ENCODE peak calls at places on chromosomes 4 and X, in six cellular contexts. One of them, this sample, is unnamed. For H3K4me1, the result is how much of the 10 kb centered on the place peaks cover.

GRCh38 chrX:44876076-44876475 is 3.1 kb downstream of the KDM6A start:
- DNase-seq in SK-N-SH: no peak
- DNase-seq in tibial artery: no peak
- DNase-seq in heart right ventricle: no peak
- DNase-seq in CD4-positive, CD25-positive, alpha-beta regulatory T cell: no peak
- DNase-seq in cardiac muscle cell: no peak
- DNase-seq in this sample: no peak

GRCh38 chr4:41339812-41340809 is 83.4 kb downstream of the UCHL1 start:
- DNase-seq in SK-N-SH: peak
- DNase-seq in tibial artery: no peak
- DNase-seq in heart right ventricle: no peak
- DNase-seq in CD4-positive, CD25-positive, alpha-beta regulatory T cell: no peak
- DNase-seq in cardiac muscle cell: peak
- DNase-seq in this sample: no peak

GRCh38 chr4:76882630-76883029 is 15.3 kb downstream of the SOWAHB start:
- DNase-seq in SK-N-SH: no peak
- DNase-seq in tibial artery: no peak
- DNase-seq in heart right ventricle: no peak
- DNase-seq in CD4-positive, CD25-positive, alpha-beta regulatory T cell: no peak
- DNase-seq in cardiac muscle cell: no peak
- DNase-seq in this sample: no peak

GRCh38 chr4:17812125-17812524 is 1.3 kb downstream of the NCAPG start:
- DNase-seq in SK-N-SH: no peak
- DNase-seq in tibial artery: no peak
- DNase-seq in heart right ventricle: no peak
- DNase-seq in CD4-positive, CD25-positive, alpha-beta regulatory T cell: peak
- DNase-seq in cardiac muscle cell: no peak
- DNase-seq in this sample: no peak

GRCh38 chrX:42462917-42463316 is 315.0 kb downstream of the PPP1R2C start:
- DNase-seq in SK-N-SH: no peak
- DNase-seq in tibial artery: no peak
- DNase-seq in heart right ventricle: no peak
- DNase-seq in CD4-positive, CD25-positive, alpha-beta regulatory T cell: no peak
- DNase-seq in cardiac muscle cell: no peak
- DNase-seq in this sample: no peak

GRCh38 chr4:89781321-89781720 is 55.6 kb downstream of the SNCA start:
- DNase-seq in SK-N-SH: no peak
- DNase-seq in tibial artery: no peak
- DNase-seq in heart right ventricle: no peak
- DNase-seq in CD4-positive, CD25-positive, alpha-beta regulatory T cell: no peak
- DNase-seq in cardiac muscle cell: no peak
- DNase-seq in this sample: no peak

GRCh38 chrX:84729809-84730208 is 227.6 kb upstream of the HDX start:
- DNase-seq in SK-N-SH: peak
- DNase-seq in tibial artery: peak
- DNase-seq in heart right ventricle: no peak
- DNase-seq in CD4-positive, CD25-positive, alpha-beta regulatory T cell: peak
- DNase-seq in cardiac muscle cell: peak
- DNase-seq in this sample: no peak

GRCh38 chr4:176563591-176563990 is 229.1 kb downstream of the VEGFC start:
- DNase-seq in SK-N-SH: no peak
- DNase-seq in tibial artery: no peak
- DNase-seq in heart right ventricle: no peak
- DNase-seq in CD4-positive, CD25-positive, alpha-beta regulatory T cell: no peak
- DNase-seq in cardiac muscle cell: peak
- DNase-seq in this sample: no peak

GRCh38 chr4:72505314-72505744 is 63.7 kb downstream of the ADAMTS3 start:
- DNase-seq in SK-N-SH: peak
- DNase-seq in tibial artery: peak
- DNase-seq in heart right ventricle: no peak
- DNase-seq in CD4-positive, CD25-positive, alpha-beta regulatory T cell: peak
- DNase-seq in cardiac muscle cell: peak
- DNase-seq in this sample: peak

GRCh38 chrX:68868316-68868715 is 39.5 kb downstream of the EFNB1 start:
- DNase-seq in SK-N-SH: no peak
- DNase-seq in tibial artery: no peak
- DNase-seq in heart right ventricle: no peak
- DNase-seq in CD4-positive, CD25-positive, alpha-beta regulatory T cell: no peak
- DNase-seq in cardiac muscle cell: peak
- DNase-seq in this sample: no peak

GRCh38 chrX:3962511-3963350 is 249.3 kb upstream of the PRKX start:
- DNase-seq in SK-N-SH: peak
- DNase-seq in tibial artery: no peak
- DNase-seq in heart right ventricle: no peak
- DNase-seq in CD4-positive, CD25-positive, alpha-beta regulatory T cell: peak
- DNase-seq in cardiac muscle cell: peak
- DNase-seq in this sample: no peak

GRCh38 chr4:12846368-12846767 is 637.8 kb downstream of the RAB28 start:
- DNase-seq in SK-N-SH: no peak
- DNase-seq in tibial artery: no peak
- DNase-seq in heart right ventricle: no peak
- DNase-seq in CD4-positive, CD25-positive, alpha-beta regulatory T cell: no peak
- DNase-seq in cardiac muscle cell: no peak
- DNase-seq in this sample: no peak

GRCh38 chr4:169437299-169438047 is 166.7 kb upstream of the SH3RF1 start:
- DNase-seq in SK-N-SH: no peak
- DNase-seq in tibial artery: no peak
- DNase-seq in heart right ventricle: no peak
- DNase-seq in CD4-positive, CD25-positive, alpha-beta regulatory T cell: no peak
- DNase-seq in cardiac muscle cell: no peak
- DNase-seq in this sample: no peak

GRCh38 chr4:38753021-38753806 is 29.6 kb downstream of the TLR10 start:
- DNase-seq in SK-N-SH: peak
- DNase-seq in tibial artery: peak
- DNase-seq in heart right ventricle: peak
- DNase-seq in CD4-positive, CD25-positive, alpha-beta regulatory T cell: peak
- DNase-seq in cardiac muscle cell: peak
- DNase-seq in this sample: no peak

GRCh38 chr4:76105652-76106051 is 31.1 kb downstream of the ART3 start:
- DNase-seq in SK-N-SH: no peak
- DNase-seq in tibial artery: no peak
- DNase-seq in heart right ventricle: no peak
- DNase-seq in CD4-positive, CD25-positive, alpha-beta regulatory T cell: no peak
- DNase-seq in cardiac muscle cell: no peak
- DNase-seq in this sample: no peak

GRCh38 chr4:74319506-74319905 is 11.2 kb downstream of the EPGN start:
- DNase-seq in SK-N-SH: no peak
- DNase-seq in tibial artery: no peak
- DNase-seq in heart right ventricle: no peak
- DNase-seq in CD4-positive, CD25-positive, alpha-beta regulatory T cell: no peak
- DNase-seq in cardiac muscle cell: no peak
- DNase-seq in this sample: no peak

GRCh38 chr4:70709551-70710080 is 12.1 kb upstream of the RUFY3 start:
- DNase-seq in SK-N-SH: no peak
- DNase-seq in tibial artery: no peak
- DNase-seq in heart right ventricle: no peak
- DNase-seq in CD4-positive, CD25-positive, alpha-beta regulatory T cell: no peak
- DNase-seq in cardiac muscle cell: no peak
- DNase-seq in this sample: no peak

GRCh38 chrX:132169554-132169953 is 41.7 kb upstream of the FRMD7 start:
- DNase-seq in SK-N-SH: no peak
- DNase-seq in tibial artery: no peak
- DNase-seq in heart right ventricle: no peak
- DNase-seq in CD4-positive, CD25-positive, alpha-beta regulatory T cell: no peak
- DNase-seq in cardiac muscle cell: no peak
- DNase-seq in this sample: no peak

GRCh38 chr4:85865256-85865655 is 390.3 kb downstream of the ARHGAP24 start:
- DNase-seq in SK-N-SH: no peak
- DNase-seq in tibial artery: no peak
- DNase-seq in heart right ventricle: no peak
- DNase-seq in CD4-positive, CD25-positive, alpha-beta regulatory T cell: no peak
- DNase-seq in cardiac muscle cell: no peak
- DNase-seq in this sample: no peak

GRCh38 chrX:105999294-105999693 is 39.2 kb downstream of the SERPINA7 start:
- DNase-seq in SK-N-SH: no peak
- DNase-seq in tibial artery: no peak
- DNase-seq in heart right ventricle: no peak
- DNase-seq in CD4-positive, CD25-positive, alpha-beta regulatory T cell: no peak
- DNase-seq in cardiac muscle cell: no peak
- DNase-seq in this sample: no peak

GRCh38 chr4:163167333-163167626 is 590 bp upstream of the NAF1 start:
- DNase-seq in SK-N-SH: peak
- DNase-seq in tibial artery: no peak
- DNase-seq in heart right ventricle: no peak
- DNase-seq in CD4-positive, CD25-positive, alpha-beta regulatory T cell: peak
- DNase-seq in cardiac muscle cell: peak
- DNase-seq in this sample: no peak

DNA sequence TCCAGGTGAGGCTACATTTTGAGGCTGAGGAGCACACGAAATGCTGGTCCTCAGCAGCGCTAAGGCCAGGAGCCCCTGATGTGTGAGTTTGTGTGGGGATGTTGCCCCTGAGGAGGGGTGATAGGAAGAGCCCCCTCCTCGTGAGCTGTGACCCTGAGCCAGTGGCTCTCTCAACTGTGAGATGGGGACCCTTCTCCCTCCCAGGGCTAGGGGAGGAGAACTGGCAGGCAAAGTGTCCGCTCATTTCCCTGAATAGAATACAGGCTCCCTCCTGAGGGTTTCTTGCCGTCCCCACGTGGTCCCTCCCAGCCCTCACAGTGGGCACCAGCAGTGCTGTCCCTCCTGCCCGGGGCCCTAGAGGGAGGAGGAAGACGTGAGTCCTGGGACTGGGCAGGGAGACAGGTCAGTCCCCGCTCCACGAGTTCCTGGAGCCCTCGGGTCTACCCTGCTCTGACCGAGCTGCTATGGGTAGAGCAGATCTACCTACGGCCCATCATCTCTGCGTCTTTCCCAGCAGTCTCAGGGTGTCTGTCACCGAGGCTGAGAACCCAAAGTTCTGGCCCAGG is 21.0 kb upstream of the TBC1D14 start:
- DNase-seq in SK-N-SH: no peak
- DNase-seq in tibial artery: no peak
- DNase-seq in heart right ventricle: no peak
- DNase-seq in CD4-positive, CD25-positive, alpha-beta regulatory T cell: no peak
- DNase-seq in cardiac muscle cell: no peak
- DNase-seq in this sample: no peak
- H3K4me1 ChIP-seq in SK-N-SH: under half
- H3K4me1 ChIP-seq in tibial artery: under half
- H3K4me1 ChIP-seq in heart right ventricle: under half
- H3K4me1 ChIP-seq in CD4-positive, CD25-positive, alpha-beta regulatory T cell: under half
- H3K4me1 ChIP-seq in cardiac muscle cell: under half
- H3K4me1 ChIP-seq in this sample: under half

GRCh38 chr4:54657194-54657555 is 582 bp upstream of the KIT start:
- DNase-seq in SK-N-SH: peak
- DNase-seq in tibial artery: no peak
- DNase-seq in heart right ventricle: no peak
- DNase-seq in CD4-positive, CD25-positive, alpha-beta regulatory T cell: no peak
- DNase-seq in cardiac muscle cell: no peak
- DNase-seq in this sample: no peak

GRCh38 chr4:54657556-54658313 is at the start of gene KIT:
- DNase-seq in SK-N-SH: peak
- DNase-seq in tibial artery: no peak
- DNase-seq in heart right ventricle: peak
- DNase-seq in CD4-positive, CD25-positive, alpha-beta regulatory T cell: no peak
- DNase-seq in cardiac muscle cell: peak
- DNase-seq in this sample: no peak

GRCh38 chr4:54659213-54660144 is 1.7 kb downstream of the KIT start:
- DNase-seq in SK-N-SH: peak
- DNase-seq in tibial artery: no peak
- DNase-seq in heart right ventricle: no peak
- DNase-seq in CD4-positive, CD25-positive, alpha-beta regulatory T cell: no peak
- DNase-seq in cardiac muscle cell: peak
- DNase-seq in this sample: no peak

GRCh38 chr4:54660145-54660535 is 2.4 kb downstream of the KIT start:
- DNase-seq in SK-N-SH: no peak
- DNase-seq in tibial artery: no peak
- DNase-seq in heart right ventricle: no peak
- DNase-seq in CD4-positive, CD25-positive, alpha-beta regulatory T cell: no peak
- DNase-seq in cardiac muscle cell: no peak
- DNase-seq in this sample: no peak

DNA sequence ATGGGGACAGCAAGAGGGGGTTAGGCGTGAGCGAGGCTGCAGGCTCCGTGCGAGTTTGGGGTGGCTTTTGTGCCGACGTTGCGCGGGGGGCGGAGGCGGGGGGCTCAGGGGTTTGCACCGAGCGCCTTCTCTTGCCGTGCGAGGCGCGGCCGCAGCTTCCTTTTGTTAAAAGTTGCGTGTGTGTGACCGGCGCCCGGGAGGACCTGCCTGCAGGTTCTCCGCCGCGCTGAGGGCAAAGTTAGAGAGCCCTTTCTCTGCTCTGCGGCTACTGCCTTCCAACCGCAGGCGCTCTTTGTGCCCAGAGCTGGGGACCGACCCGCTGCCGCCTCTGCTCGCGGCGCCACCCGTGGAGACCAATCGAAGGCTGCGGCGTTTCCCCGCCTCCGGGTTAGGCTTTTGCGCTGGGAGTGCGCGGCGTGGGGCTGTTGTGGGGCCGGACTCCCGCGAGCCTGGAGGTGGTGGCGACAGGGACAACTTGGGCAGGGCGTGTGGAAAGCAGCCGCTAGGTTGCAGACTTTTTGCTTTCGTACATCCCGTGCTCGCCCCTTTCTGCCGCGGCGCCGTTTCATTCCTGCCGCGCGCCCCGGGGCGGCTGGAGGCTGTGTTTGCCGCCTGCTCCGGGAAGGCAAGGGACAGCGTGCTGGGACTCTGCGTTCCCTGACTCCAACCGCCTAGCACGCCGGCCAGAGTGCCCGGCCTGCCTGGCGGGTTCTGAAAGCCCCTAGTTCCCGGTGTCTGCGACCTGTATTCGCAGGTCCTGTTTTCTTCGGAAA is 750 bp downstream of the KIT start:
- DNase-seq in SK-N-SH: peak
- DNase-seq in tibial artery: peak
- DNase-seq in heart right ventricle: peak
- DNase-seq in CD4-positive, CD25-positive, alpha-beta regulatory T cell: peak
- DNase-seq in cardiac muscle cell: peak
- DNase-seq in this sample: peak
- H3K4me3 ChIP-seq in SK-N-SH: peak
- H3K4me3 ChIP-seq in tibial artery: peak
- H3K4me3 ChIP-seq in heart right ventricle: peak
- H3K4me3 ChIP-seq in CD4-positive, CD25-positive, alpha-beta regulatory T cell: no peak
- H3K4me3 ChIP-seq in cardiac muscle cell: peak
- H3K4me3 ChIP-seq in this sample: peak

GRCh38 chrX:148281920-148282319 is 218.5 kb upstream of the AFF2 start:
- DNase-seq in SK-N-SH: no peak
- DNase-seq in tibial artery: no peak
- DNase-seq in heart right ventricle: no peak
- DNase-seq in CD4-positive, CD25-positive, alpha-beta regulatory T cell: no peak
- DNase-seq in cardiac muscle cell: no peak
- DNase-seq in this sample: no peak
- H3K4me1 ChIP-seq in SK-N-SH: under half
- H3K4me1 ChIP-seq in tibial artery: under half
- H3K4me1 ChIP-seq in heart right ventricle: under half
- H3K4me1 ChIP-seq in CD4-positive, CD25-positive, alpha-beta regulatory T cell: under half
- H3K4me1 ChIP-seq in cardiac muscle cell: under half
- H3K4me1 ChIP-seq in this sample: under half

DNA sequence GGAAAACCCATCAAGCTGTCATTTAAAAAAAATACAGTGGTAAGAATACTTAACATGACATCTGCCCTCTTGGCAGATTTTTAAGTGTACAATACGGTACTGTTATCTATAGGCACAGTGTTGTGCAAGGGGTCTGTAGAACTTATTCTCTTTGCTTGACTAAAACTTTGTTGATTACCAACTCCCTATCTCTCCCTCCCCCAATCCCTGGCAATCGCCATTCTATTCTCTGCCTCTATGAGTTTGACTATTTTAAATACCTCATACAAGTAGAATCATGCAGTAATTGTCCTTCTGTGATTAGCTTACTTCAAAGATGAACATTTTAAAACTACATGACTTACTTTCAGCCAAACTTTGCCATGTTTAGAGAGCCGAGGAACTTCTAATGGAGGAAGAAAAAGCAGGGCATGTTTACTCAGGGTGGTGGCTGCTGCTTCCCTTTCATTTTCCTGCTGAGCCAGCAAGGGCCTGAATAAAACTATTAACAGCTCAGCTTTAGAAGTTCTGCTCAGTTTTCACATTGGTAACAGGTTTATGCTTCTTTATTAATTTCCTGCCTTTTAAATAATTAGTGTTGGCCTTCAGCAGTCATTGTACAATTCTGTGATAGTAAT is 62.3 kb downstream of the APOO start:
- DNase-seq in SK-N-SH: no peak
- DNase-seq in tibial artery: no peak
- DNase-seq in heart right ventricle: no peak
- DNase-seq in CD4-positive, CD25-positive, alpha-beta regulatory T cell: no peak
- DNase-seq in cardiac muscle cell: peak
- DNase-seq in this sample: no peak
- H3K4me3 ChIP-seq in SK-N-SH: no peak
- H3K4me3 ChIP-seq in tibial artery: no peak
- H3K4me3 ChIP-seq in heart right ventricle: no peak
- H3K4me3 ChIP-seq in CD4-positive, CD25-positive, alpha-beta regulatory T cell: no peak
- H3K4me3 ChIP-seq in cardiac muscle cell: no peak
- H3K4me3 ChIP-seq in this sample: no peak